ENCODE peak calls at places on chromosomes 11 and 22, in eight cellular contexts. D, V, F, M, W, E, L and T are unnamed samples.
A peak's percentile ranks its signal among the peaks of the same experiment; 100 is the strongest.

GRCh38 chr11:26676641-26677040 is 45.2 kb downstream of the SLC5A12 start:
- DNase-seq in M (no peak), F (no peak), L (no peak), D (no peak), E (no peak), W (no peak), V (no peak), T (no peak)

GRCh38 chr11:28529540-28530410 is 421.6 kb downstream of the METTL15 start:
- DNase-seq in V (no peak), L (peak; percentile 62), D (no peak), W (peak; percentile 10), E (no peak), M (no peak), F (peak; percentile 32), T (peak; percentile 3)

GRCh38 chr11:70734379-70734778 is 336.1 kb downstream of the CTTN start:
- DNase-seq in M (no peak), E (no peak), F (no peak), V (no peak), W (no peak), L (no peak), D (no peak), T (no peak)

GRCh38 chr11:122234257-122234656 is 118.2 kb upstream of the BLID start:
- DNase-seq in M (no peak), D (no peak), L (no peak), V (no peak), F (no peak), E (no peak), W (no peak), T (no peak)

GRCh38 chr22:37267661-37268413 is 14.5 kb upstream of the CYTH4 start:
- DNase-seq in W (no peak), F (no peak), D (no peak), M (no peak), E (no peak), V (no peak), L (no peak), T (no peak)

GRCh38 chr11:64250875-64251721 is at the start of gene PLCB3:
- DNase-seq in V (peak; percentile 48), E (no peak), F (peak; percentile 53), L (peak; percentile 83), M (no peak), D (peak; percentile 43), W (no peak), T (no peak)

GRCh38 chr11:118881130-118881717 is 2.5 kb upstream of the CXCR5 start:
- DNase-seq in L (no peak), V (no peak), M (no peak), W (no peak), E (no peak), F (no peak), D (no peak), T (no peak)

GRCh38 chr11:123570939-123571590 is 83.4 kb downstream of the SCN3B start:
- DNase-seq in D (no peak), F (no peak), M (no peak), E (no peak), W (no peak), V (no peak), L (no peak), T (no peak)

GRCh38 chr11:44595964-44596381 is 30.5 kb downstream of the CD82 start:
- DNase-seq in L (no peak), M (peak; percentile 86), D (no peak), F (peak; percentile 72), E (no peak), V (peak; percentile 12), W (peak; percentile 29), T (no peak)

GRCh38 chr11:79287952-79288351 is 152.9 kb downstream of the TENM4 start:
- DNase-seq in E (no peak), M (no peak), V (no peak), F (no peak), D (no peak), W (peak; percentile 15), L (no peak), T (no peak)

GRCh38 chr11:31060880-31061279 is 308.7 kb downstream of the DCDC1 start:
- DNase-seq in W (no peak), D (no peak), V (no peak), F (no peak), M (no peak), E (no peak), L (peak; percentile 70), T (no peak)

GRCh38 chr22:49968831-49969661 is 8.5 kb downstream of the PIM3 start:
- DNase-seq in E (no peak), V (no peak), F (no peak), W (no peak), M (peak; percentile 67), D (no peak), L (peak; percentile 3), T (no peak)

GRCh38 chr11:15551897-15552851 is 437.5 kb downstream of the INSC start:
- DNase-seq in D (no peak), V (no peak), W (no peak), E (no peak), L (peak; percentile 65), M (no peak), F (no peak), T (no peak)

GRCh38 chr11:76166314-76166713 is 40.0 kb downstream of the WNT11 start:
- DNase-seq in F (no peak), D (no peak), E (no peak), L (no peak), M (no peak), W (no peak), V (no peak), T (no peak)

GRCh38 chr11:71130106-71130505 is 122.3 kb downstream of the SHANK2 start:
- DNase-seq in L (no peak), D (no peak), F (no peak), V (no peak), E (no peak), W (no peak), M (no peak), T (no peak)

GRCh38 chr11:68118753-68119448 is 2.3 kb downstream of the CHKA start:
- DNase-seq in D (no peak), L (peak; percentile 47), W (no peak), V (no peak), M (no peak), E (no peak), F (peak; percentile 39), T (no peak)

GRCh38 chr11:61919841-61920631 is 2.7 kb upstream of the RAB3IL1 start:
- DNase-seq in V (no peak), E (no peak), M (no peak), D (no peak), F (no peak), L (no peak), W (no peak), T (no peak)